ENCODE peak calls at places on chromosomes 4 and X, in eight cellular contexts. C is activated T-helper 2 cell treated with anti-CD3 and anti-CD28 coated beads, Interferon-gamma antibody, Interleukin-2, Interleukin-4, amounts not matched to agents 10 μg/mL and 5 μg/mL and 100 μg/mL, durations not matched to agents 14 hours and 24 hours and 36 hours; F is NCI-H1105 treated with DMSO at 0.1 percent for 48 hours; G is activated CD4-positive, alpha-beta T cell treated with anti-CD3 and anti-CD28 coated beads, Interleukin-2, amount 50 U/mL, for 48 hours; W is mucosa of gallbladder; P is stromal cell of bone marrow; L is upper lobe of left lung; U is heart right ventricle. J is an unnamed sample.

GRCh38 chrX:114611018-114611619 is 27.2 kb downstream of the HTR2C start:
- DNase-seq in C (no peak), F (peak; percentile 59), G (peak; percentile 1), W (peak; percentile 15), P (peak; percentile 17), L (no peak), U (peak; percentile 3), J (peak; percentile 48)

GRCh38 chr4:26049447-26049846 is 135.4 kb downstream of the SMIM20 start:
- DNase-seq in C (no peak), F (no peak), G (no peak), W (no peak), P (no peak), L (no peak), U (no peak), J (no peak)

GRCh38 chrX:57289089-57289488 is 2.6 kb downstream of the FAAH2 start:
- DNase-seq in C (no peak), F (no peak), G (no peak), W (no peak), P (no peak), L (no peak), U (no peak), J (no peak)

GRCh38 chr4:187333151-187333550 is 609.5 kb upstream of the FAT1 start:
- DNase-seq in C (no peak), F (no peak), G (no peak), W (no peak), P (no peak), L (no peak), U (no peak), J (no peak)

GRCh38 chr4:23789765-23790164 is 100.1 kb downstream of the PPARGC1A start:
- DNase-seq in C (no peak), F (no peak), G (no peak), W (peak; percentile 47), P (peak; percentile 66), L (no peak), U (peak; percentile 71), J (no peak)

GRCh38 chrX:74458738-74459137 is 37.4 kb downstream of the SLC16A2 start:
- DNase-seq in C (no peak), F (no peak), G (no peak), W (no peak), P (peak; percentile 38), L (no peak), U (no peak), J (no peak)

GRCh38 chr4:22991576-22991975 is 298.8 kb downstream of the GBA3 start:
- DNase-seq in C (no peak), F (no peak), G (no peak), W (no peak), P (no peak), L (no peak), U (no peak), J (no peak)

GRCh38 chrX:40484408-40485091 is 96.2 kb upstream of the ATP6AP2 start:
- DNase-seq in C (no peak), F (no peak), G (no peak), W (no peak), P (no peak), L (no peak), U (no peak), J (no peak)

GRCh38 chrX:13898084-13898483 is 81.2 kb upstream of the GPM6B start:
- DNase-seq in C (no peak), F (no peak), G (peak; percentile 5), W (no peak), P (no peak), L (no peak), U (peak; percentile 25), J (no peak)

GRCh38 chr4:26787461-26788340 is 72.9 kb upstream of the STIM2 start:
- DNase-seq in C (no peak), F (no peak), G (peak; percentile 42), W (peak; percentile 56), P (peak; percentile 36), L (no peak), U (peak; percentile 69), J (peak; percentile 71)

GRCh38 chrX:10636337-10636736 is 16.0 kb upstream of the MID1 start:
- DNase-seq in C (no peak), F (peak; percentile 14), G (no peak), W (peak; percentile 29), P (peak; percentile 49), L (no peak), U (peak; percentile 34), J (peak; percentile 30)

GRCh38 chr4:929970-930625 is 2.0 kb downstream of the GAK start:
- DNase-seq in C (no peak), F (no peak), G (peak; percentile 19), W (no peak), P (no peak), L (no peak), U (no peak), J (no peak)

GRCh38 chr4:54277691-54278090 is 48.6 kb downstream of the PDGFRA start:
- DNase-seq in C (no peak), F (no peak), G (no peak), W (no peak), P (peak; percentile 70), L (no peak), U (no peak), J (no peak)

GRCh38 chr4:81769244-81769643 is 297.5 kb upstream of the RASGEF1B start:
- DNase-seq in C (no peak), F (no peak), G (no peak), W (no peak), P (no peak), L (no peak), U (no peak), J (no peak)

GRCh38 chr4:5998333-5998936 is 19.8 kb downstream of the C4orf50 start:
- DNase-seq in C (peak; percentile 24), F (peak; percentile 58), G (peak; percentile 38), W (peak; percentile 57), P (peak; percentile 30), L (no peak), U (peak; percentile 36), J (peak; percentile 65)

J was measured in NCI-H2081.